ENCODE peak calls at places on chromosomes 6 and 20, in eight cellular contexts. One of them, this sample, is unnamed.

GRCh38 chr6:3351837-3352524 is 93.2 kb downstream of the PSMG4 start:
- DNase-seq in fibroblast of pulmonary artery: no peak
- DNase-seq in neural crest cell: no peak
- DNase-seq in tibial artery: no peak
- DNase-seq in lung: no peak
- DNase-seq in kidney: no peak
- DNase-seq in astrocyte of the cerebellum: no peak
- DNase-seq in fibroblast of lung: no peak
- DNase-seq in this sample: no peak

GRCh38 chr6:130513770-130514169 is 148.0 kb downstream of the TMEM200A start:
- DNase-seq in neural crest cell: no peak
- DNase-seq in astrocyte of the cerebellum: peak
- DNase-seq in tibial artery: no peak
- DNase-seq in lung: no peak
- DNase-seq in kidney: no peak
- DNase-seq in fibroblast of pulmonary artery: peak
- DNase-seq in fibroblast of lung: peak
- DNase-seq in this sample: peak

GRCh38 chr20:21557246-21557982 is 43.5 kb upstream of the NKX2-2 start:
- DNase-seq in fibroblast of pulmonary artery: no peak
- DNase-seq in kidney: no peak
- DNase-seq in astrocyte of the cerebellum: no peak
- DNase-seq in fibroblast of lung: no peak
- DNase-seq in neural crest cell: no peak
- DNase-seq in lung: no peak
- DNase-seq in tibial artery: no peak
- DNase-seq in this sample: no peak

GRCh38 chr6:109389650-109390274 is 7.5 kb upstream of the CD164 start:
- DNase-seq in kidney: no peak
- DNase-seq in fibroblast of lung: peak
- DNase-seq in astrocyte of the cerebellum: no peak
- DNase-seq in lung: no peak
- DNase-seq in tibial artery: no peak
- DNase-seq in fibroblast of pulmonary artery: peak
- DNase-seq in neural crest cell: no peak
- DNase-seq in this sample: no peak

GRCh38 chr6:44967481-44967880 is 360.6 kb upstream of the RUNX2 start:
- DNase-seq in tibial artery: no peak
- DNase-seq in lung: no peak
- DNase-seq in astrocyte of the cerebellum: no peak
- DNase-seq in fibroblast of lung: peak
- DNase-seq in kidney: no peak
- DNase-seq in fibroblast of pulmonary artery: peak
- DNase-seq in neural crest cell: no peak
- DNase-seq in this sample: no peak

GRCh38 chr6:147141690-147142308 is 62.4 kb upstream of the STXBP5 start:
- DNase-seq in lung: no peak
- DNase-seq in astrocyte of the cerebellum: no peak
- DNase-seq in fibroblast of lung: peak
- DNase-seq in neural crest cell: no peak
- DNase-seq in kidney: no peak
- DNase-seq in tibial artery: no peak
- DNase-seq in fibroblast of pulmonary artery: peak
- DNase-seq in this sample: no peak

GRCh38 chr6:101110814-101111213 is 229.7 kb upstream of the ASCC3 start:
- DNase-seq in tibial artery: no peak
- DNase-seq in fibroblast of lung: no peak
- DNase-seq in kidney: no peak
- DNase-seq in fibroblast of pulmonary artery: peak
- DNase-seq in astrocyte of the cerebellum: no peak
- DNase-seq in lung: no peak
- DNase-seq in neural crest cell: no peak
- DNase-seq in this sample: no peak

GRCh38 chr6:113489946-113490345 is 367.2 kb upstream of the MARCKS start:
- DNase-seq in tibial artery: no peak
- DNase-seq in kidney: no peak
- DNase-seq in fibroblast of pulmonary artery: no peak
- DNase-seq in fibroblast of lung: peak
- DNase-seq in astrocyte of the cerebellum: no peak
- DNase-seq in neural crest cell: no peak
- DNase-seq in lung: no peak
- DNase-seq in this sample: no peak

GRCh38 chr20:14712302-14712739 is 374.9 kb upstream of the FLRT3 start:
- DNase-seq in tibial artery: no peak
- DNase-seq in neural crest cell: no peak
- DNase-seq in lung: no peak
- DNase-seq in fibroblast of lung: peak
- DNase-seq in kidney: no peak
- DNase-seq in fibroblast of pulmonary artery: peak
- DNase-seq in astrocyte of the cerebellum: peak
- DNase-seq in this sample: peak

GRCh38 chr6:148709577-148709976 is 37.3 kb upstream of the UST start:
- DNase-seq in fibroblast of lung: peak
- DNase-seq in kidney: no peak
- DNase-seq in tibial artery: no peak
- DNase-seq in fibroblast of pulmonary artery: no peak
- DNase-seq in neural crest cell: no peak
- DNase-seq in astrocyte of the cerebellum: no peak
- DNase-seq in lung: no peak
- DNase-seq in this sample: no peak

GRCh38 chr6:164150221-164150620 is 735.7 kb downstream of the QKI start:
- DNase-seq in tibial artery: no peak
- DNase-seq in lung: no peak
- DNase-seq in kidney: no peak
- DNase-seq in fibroblast of lung: no peak
- DNase-seq in astrocyte of the cerebellum: no peak
- DNase-seq in neural crest cell: no peak
- DNase-seq in fibroblast of pulmonary artery: no peak
- DNase-seq in this sample: no peak

GRCh38 chr20:47988601-47989116 is 203.4 kb upstream of the SULF2 start:
- DNase-seq in fibroblast of lung: no peak
- DNase-seq in astrocyte of the cerebellum: no peak
- DNase-seq in fibroblast of pulmonary artery: no peak
- DNase-seq in tibial artery: no peak
- DNase-seq in neural crest cell: no peak
- DNase-seq in lung: no peak
- DNase-seq in kidney: no peak
- DNase-seq in this sample: no peak

GRCh38 chr6:111750753-111751684 is 122.2 kb downstream of the FYN start:
- DNase-seq in tibial artery: no peak
- DNase-seq in astrocyte of the cerebellum: no peak
- DNase-seq in neural crest cell: no peak
- DNase-seq in kidney: no peak
- DNase-seq in fibroblast of lung: peak
- DNase-seq in fibroblast of pulmonary artery: peak
- DNase-seq in lung: no peak
- DNase-seq in this sample: no peak

GRCh38 chr6:109526905-109527628 is 44.0 kb upstream of the ZBTB24 start:
- DNase-seq in tibial artery: no peak
- DNase-seq in fibroblast of pulmonary artery: peak
- DNase-seq in kidney: peak
- DNase-seq in neural crest cell: peak
- DNase-seq in fibroblast of lung: peak
- DNase-seq in astrocyte of the cerebellum: peak
- DNase-seq in lung: peak
- DNase-seq in this sample: peak

GRCh38 chr6:139887275-139887674 is 512.8 kb upstream of the CITED2 start:
- DNase-seq in kidney: no peak
- DNase-seq in tibial artery: no peak
- DNase-seq in neural crest cell: no peak
- DNase-seq in fibroblast of pulmonary artery: no peak
- DNase-seq in astrocyte of the cerebellum: no peak
- DNase-seq in fibroblast of lung: no peak
- DNase-seq in lung: no peak
- DNase-seq in this sample: no peak

GRCh38 chr6:3377536-3378397 is 79.1 kb downstream of the SLC22A23 start:
- DNase-seq in fibroblast of pulmonary artery: no peak
- DNase-seq in tibial artery: no peak
- DNase-seq in neural crest cell: no peak
- DNase-seq in astrocyte of the cerebellum: no peak
- DNase-seq in fibroblast of lung: peak
- DNase-seq in kidney: no peak
- DNase-seq in lung: no peak
- DNase-seq in this sample: no peak

GRCh38 chr6:122580731-122581130 is 29.5 kb upstream of the PKIB start:
- DNase-seq in kidney: no peak
- DNase-seq in astrocyte of the cerebellum: no peak
- DNase-seq in fibroblast of lung: peak
- DNase-seq in neural crest cell: no peak
- DNase-seq in lung: no peak
- DNase-seq in fibroblast of pulmonary artery: no peak
- DNase-seq in tibial artery: no peak
- DNase-seq in this sample: peak
- TF ChIP-seq CTCF in kidney: no peak
- TF ChIP-seq CTCF in astrocyte of the cerebellum: no peak
- TF ChIP-seq CTCF in fibroblast of lung: no peak
- TF ChIP-seq CTCF in neural crest cell: peak
- TF ChIP-seq CTCF in lung: no peak
- TF ChIP-seq CTCF in fibroblast of pulmonary artery: no peak
- TF ChIP-seq CTCF in tibial artery: no peak
- TF ChIP-seq CTCF in this sample: peak

GRCh38 chr6:15148356-15149058 is 97.4 kb upstream of the JARID2 start:
- DNase-seq in astrocyte of the cerebellum: peak
- DNase-seq in fibroblast of pulmonary artery: peak
- DNase-seq in fibroblast of lung: peak
- DNase-seq in neural crest cell: no peak
- DNase-seq in tibial artery: no peak
- DNase-seq in kidney: no peak
- DNase-seq in lung: no peak
- DNase-seq in this sample: no peak
- TF ChIP-seq CTCF in astrocyte of the cerebellum: peak
- TF ChIP-seq CTCF in fibroblast of pulmonary artery: no peak
- TF ChIP-seq CTCF in fibroblast of lung: no peak
- TF ChIP-seq CTCF in neural crest cell: peak
- TF ChIP-seq CTCF in tibial artery: no peak
- TF ChIP-seq CTCF in kidney: no peak
- TF ChIP-seq CTCF in lung: no peak
- TF ChIP-seq CTCF in this sample: no peak

GRCh38 chr6:17001188-17001587 is 100.7 kb upstream of the STMND1 start:
- DNase-seq in fibroblast of pulmonary artery: no peak
- DNase-seq in lung: no peak
- DNase-seq in astrocyte of the cerebellum: no peak
- DNase-seq in kidney: no peak
- DNase-seq in tibial artery: no peak
- DNase-seq in fibroblast of lung: no peak
- DNase-seq in neural crest cell: no peak
- DNase-seq in this sample: no peak
- TF ChIP-seq CTCF in fibroblast of pulmonary artery: no peak
- TF ChIP-seq CTCF in lung: no peak
- TF ChIP-seq CTCF in astrocyte of the cerebellum: peak
- TF ChIP-seq CTCF in kidney: no peak
- TF ChIP-seq CTCF in tibial artery: no peak
- TF ChIP-seq CTCF in fibroblast of lung: peak
- TF ChIP-seq CTCF in neural crest cell: no peak
- TF ChIP-seq CTCF in this sample: peak

GRCh38 chr6:10256113-10256690 is 158.7 kb downstream of the TFAP2A start:
- DNase-seq in neural crest cell: no peak
- DNase-seq in lung: no peak
- DNase-seq in fibroblast of lung: no peak
- DNase-seq in astrocyte of the cerebellum: no peak
- DNase-seq in kidney: no peak
- DNase-seq in fibroblast of pulmonary artery: no peak
- DNase-seq in tibial artery: no peak
- DNase-seq in this sample: no peak
- TF ChIP-seq CTCF in neural crest cell: peak
- TF ChIP-seq CTCF in lung: no peak
- TF ChIP-seq CTCF in fibroblast of lung: peak
- TF ChIP-seq CTCF in astrocyte of the cerebellum: peak
- TF ChIP-seq CTCF in kidney: no peak
- TF ChIP-seq CTCF in fibroblast of pulmonary artery: peak
- TF ChIP-seq CTCF in tibial artery: no peak
- TF ChIP-seq CTCF in this sample: peak

DNA sequence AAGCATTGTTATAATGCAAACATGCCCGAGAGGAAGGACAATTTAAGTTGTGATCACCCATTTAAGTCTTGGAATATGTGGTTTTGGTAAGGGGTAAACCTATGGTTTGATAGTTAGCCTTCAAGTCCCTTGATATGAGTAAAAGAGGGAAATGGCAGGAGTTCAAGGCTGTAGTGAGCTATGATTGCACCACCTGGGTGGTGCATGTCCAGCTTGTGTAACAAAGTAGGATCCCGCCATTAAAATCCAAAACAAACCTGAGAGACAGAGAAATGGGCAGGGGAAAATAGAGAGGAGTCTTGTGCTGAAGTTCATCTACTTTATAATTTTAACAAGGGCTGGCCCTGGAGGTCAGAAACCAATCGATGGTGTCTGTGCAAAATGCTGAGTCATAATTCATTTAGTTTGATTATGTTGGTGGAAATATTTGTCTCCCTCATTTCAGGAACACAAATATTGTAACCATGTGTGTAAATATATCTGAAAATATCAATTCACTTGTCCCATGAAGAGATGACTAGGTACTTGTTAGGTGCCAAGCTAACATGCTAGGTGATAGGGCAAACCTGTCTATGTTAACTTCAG is 23.2 kb upstream of the ARMH2 start:
- DNase-seq in tibial artery: no peak
- DNase-seq in lung: no peak
- DNase-seq in kidney: no peak
- DNase-seq in fibroblast of lung: no peak
- DNase-seq in neural crest cell: no peak
- DNase-seq in fibroblast of pulmonary artery: no peak
- DNase-seq in astrocyte of the cerebellum: no peak
- DNase-seq in this sample: no peak
- TF ChIP-seq CTCF in tibial artery: no peak
- TF ChIP-seq CTCF in lung: no peak
- TF ChIP-seq CTCF in kidney: no peak
- TF ChIP-seq CTCF in fibroblast of lung: no peak
- TF ChIP-seq CTCF in neural crest cell: no peak
- TF ChIP-seq CTCF in fibroblast of pulmonary artery: no peak
- TF ChIP-seq CTCF in astrocyte of the cerebellum: no peak
- TF ChIP-seq CTCF in this sample: no peak

GRCh38 chr6:119256978-119257462 is 92.5 kb downstream of the MAN1A1 start:
- DNase-seq in fibroblast of pulmonary artery: no peak
- DNase-seq in neural crest cell: no peak
- DNase-seq in fibroblast of lung: no peak
- DNase-seq in kidney: no peak
- DNase-seq in lung: no peak
- DNase-seq in tibial artery: no peak
- DNase-seq in astrocyte of the cerebellum: no peak
- DNase-seq in this sample: no peak
- TF ChIP-seq CTCF in fibroblast of pulmonary artery: no peak
- TF ChIP-seq CTCF in neural crest cell: no peak
- TF ChIP-seq CTCF in fibroblast of lung: no peak
- TF ChIP-seq CTCF in kidney: no peak
- TF ChIP-seq CTCF in lung: no peak
- TF ChIP-seq CTCF in tibial artery: no peak
- TF ChIP-seq CTCF in astrocyte of the cerebellum: no peak
- TF ChIP-seq CTCF in this sample: no peak

This sample was measured in epithelial cell of proximal tubule.